ENCODE peak calls at places on chromosomes 16 and 17, in six cellular contexts. Y, V, D, H, P and K are unnamed samples.
A peak's percentile ranks its signal among the peaks of the same experiment; 100 is the strongest.

GRCh38 chr16:22681551-22681880 is 132.4 kb upstream of the HS3ST2 start:
- DNase-seq in Y (no peak), V (no peak), D (no peak), H (no peak), P (no peak), K (no peak)

GRCh38 chr16:69691980-69692911 is 34.1 kb downstream of the NQO1 start:
- DNase-seq in Y (no peak), V (peak; percentile 80), D (no peak), H (peak; percentile 25), P (peak; percentile 29), K (no peak)

GRCh38 chr17:72145972-72146755 is 25.3 kb downstream of the SOX9 start:
- DNase-seq in Y (no peak), V (peak; percentile 25), D (no peak), H (no peak), P (no peak), K (no peak)

GRCh38 chr16:50021509-50021908 is 3.5 kb upstream of the CNEP1R1 start:
- DNase-seq in Y (no peak), V (peak; percentile 6), D (no peak), H (peak; percentile 25), P (no peak), K (peak; percentile 12)

GRCh38 chr16:85751665-85752501 is 987 bp upstream of the C16orf74 start:
- DNase-seq in Y (peak; percentile 53), V (no peak), D (no peak), H (no peak), P (no peak), K (no peak)

GRCh38 chr17:47733047-47733413 is at the start of gene TBX21:
- DNase-seq in Y (peak; percentile 25), V (peak; percentile 12), D (peak; percentile 92), H (no peak), P (no peak), K (peak; percentile 71)

GRCh38 chr17:17493986-17494466 is 2.2 kb downstream of the RASD1 start:
- DNase-seq in Y (no peak), V (no peak), D (no peak), H (no peak), P (no peak), K (no peak)

GRCh38 chr17:16477255-16477654 is 14.7 kb downstream of the LRRC75A start:
- DNase-seq in Y (peak; percentile 84), V (peak; percentile 85), D (no peak), H (peak; percentile 72), P (peak; percentile 86), K (no peak)

GRCh38 chr16:2296662-2297505 is 29.0 kb upstream of the RNPS1 start:
- DNase-seq in Y (peak; percentile 31), V (peak; percentile 24), D (no peak), H (no peak), P (peak; percentile 17), K (peak; percentile 22)

GRCh38 chr17:14119546-14119945 is 50.2 kb downstream of the COX10 start:
- DNase-seq in Y (no peak), V (no peak), D (no peak), H (no peak), P (no peak), K (no peak)

GRCh38 chr16:67672739-67673662 is 6.4 kb downstream of the C16orf86 start:
- DNase-seq in Y (peak; percentile 79), V (peak; percentile 86), D (peak; percentile 40), H (peak; percentile 56), P (peak; percentile 53), K (peak; percentile 73)

GRCh38 chr16:74691093-74691855 is 9.4 kb downstream of the MLKL start:
- DNase-seq in Y (no peak), V (peak; percentile 73), D (no peak), H (no peak), P (no peak), K (no peak)

GRCh38 chr17:38430316-38430715 is 2.1 kb downstream of the ARHGAP23 start:
- DNase-seq in Y (no peak), V (peak; percentile 77), D (no peak), H (no peak), P (no peak), K (no peak)

GRCh38 chr17:50375858-50376538 is 3.0 kb downstream of the EME1 start:
- DNase-seq in Y (no peak), V (no peak), D (no peak), H (no peak), P (no peak), K (no peak)

GRCh38 chr17:2140683-2141082 is 85.8 kb downstream of the HIC1 start:
- DNase-seq in Y (no peak), V (no peak), D (no peak), H (no peak), P (no peak), K (no peak)

GRCh38 chr17:80254396-80255241 is 6.0 kb upstream of the RNF213 start:
- DNase-seq in Y (peak; percentile 83), V (peak; percentile 93), D (peak; percentile 34), H (peak; percentile 82), P (peak; percentile 76), K (peak; percentile 86)

GRCh38 chr16:79554912-79555311 is 45.6 kb downstream of the MAF start:
- DNase-seq in Y (no peak), V (no peak), D (no peak), H (no peak), P (no peak), K (no peak)

GRCh38 chr16:27402964-27403600 is 1.1 kb downstream of the IL21R start:
- DNase-seq in Y (no peak), V (no peak), D (peak; percentile 34), H (no peak), P (no peak), K (no peak)

GRCh38 chr17:72863511-72864175 is 228.8 kb downstream of the SLC39A11 start:
- DNase-seq in Y (no peak), V (no peak), D (no peak), H (no peak), P (no peak), K (no peak)

GRCh38 chr16:73047536-73048291 is at the start of gene ZFHX3:
- DNase-seq in Y (peak; percentile 53), V (peak; percentile 73), D (no peak), H (no peak), P (no peak), K (peak; percentile 50)

GRCh38 chr17:10141436-10141835 is 57.0 kb downstream of the GAS7 start:
- DNase-seq in Y (no peak), V (no peak), D (no peak), H (no peak), P (no peak), K (no peak)

GRCh38 chr16:27822529-27823437 is 240.7 kb downstream of the GSG1L start:
- DNase-seq in Y (no peak), V (no peak), D (no peak), H (no peak), P (no peak), K (no peak)

GRCh38 chr17:63274156-63274555 is 171.9 kb downstream of the CYB561 start:
- DNase-seq in Y (no peak), V (peak; percentile 60), D (no peak), H (peak; percentile 50), P (peak; percentile 81), K (no peak)

GRCh38 chr17:49557204-49558024 is 18.3 kb upstream of the NXPH3 start:
- DNase-seq in Y (peak; percentile 50), V (peak; percentile 31), D (no peak), H (peak; percentile 38), P (no peak), K (peak; percentile 60)

GRCh38 chr16:81521141-81521626 is 76.6 kb downstream of the CMIP start:
- DNase-seq in Y (no peak), V (no peak), D (peak; percentile 89), H (no peak), P (no peak), K (peak; percentile 23)

GRCh38 chr17:81419886-81420768 is 24.9 kb downstream of the BAHCC1 start:
- DNase-seq in Y (no peak), V (peak; percentile 55), D (no peak), H (no peak), P (no peak), K (no peak)

GRCh38 chr17:39926588-39927100 is 757 bp downstream of the ORMDL3 start:
- DNase-seq in Y (peak; percentile 29), V (peak; percentile 29), D (peak; percentile 58), H (peak; percentile 14), P (no peak), K (peak; percentile 33)

GRCh38 chr17:7380321-7380720 is 568 bp upstream of the TNK1 start:
- DNase-seq in Y (no peak), V (peak; percentile 75), D (no peak), H (no peak), P (no peak), K (no peak)

GRCh38 chr16:13568803-13569202 is 351.2 kb upstream of the ERCC4 start:
- DNase-seq in Y (no peak), V (no peak), D (no peak), H (no peak), P (no peak), K (no peak)

GRCh38 chr16:83329466-83329865 is 478.3 kb upstream of the HSBP1 start:
- DNase-seq in Y (no peak), V (no peak), D (no peak), H (no peak), P (no peak), K (no peak)

GRCh38 chr17:67531291-67531690 is 154.2 kb downstream of the PITPNC1 start:
- DNase-seq in Y (no peak), V (no peak), D (no peak), H (no peak), P (no peak), K (no peak)